ENCODE peak calls at places on chromosomes 2 and 18, in eight cellular contexts. G is aorta; H is transverse colon; J is body of pancreas; C is CD8-positive, alpha-beta memory T cell; M is adipocyte; T is PC-3; R is left ventricle myocardium inferior. K is an unnamed sample. For H3K9me3, the result is how much of the 10 kb centered on the place peaks cover.

GRCh38 chr2:219699440-219699821 is 72.0 kb downstream of the SLC4A3 start:
- DNase-seq in G (no peak), H (no peak), J (no peak), C (no peak), M (no peak), T (no peak), R (no peak), K (no peak)

GRCh38 chr18:21722687-21723086 is 17.9 kb upstream of the MIB1 start:
- DNase-seq in G (no peak), H (no peak), J (no peak), C (no peak), M (no peak), T (no peak), R (no peak), K (no peak)

GRCh38 chr2:64036343-64036742 is 17.1 kb upstream of the VPS54 start:
- DNase-seq in G (no peak), H (no peak), J (no peak), C (peak), M (peak), T (peak), R (no peak), K (no peak)

GRCh38 chr2:19664651-19665050 is 237.1 kb downstream of the TTC32 start:
- DNase-seq in G (no peak), H (no peak), J (no peak), C (no peak), M (no peak), T (peak), R (no peak), K (no peak)

GRCh38 chr2:235749121-235749780 is 255.4 kb downstream of the AGAP1 start:
- DNase-seq in G (no peak), H (no peak), J (no peak), C (no peak), M (peak), T (no peak), R (no peak), K (no peak)

GRCh38 chr2:152445791-152446201 is 110.8 kb downstream of the FMNL2 start:
- DNase-seq in G (no peak), H (no peak), J (no peak), C (no peak), M (peak), T (peak), R (no peak), K (no peak)

GRCh38 chr2:39264733-39265132 is 21.0 kb upstream of the CDKL4 start:
- DNase-seq in G (no peak), H (no peak), J (no peak), C (no peak), M (no peak), T (no peak), R (no peak), K (no peak)

GRCh38 chr2:169509955-169510354 is 453 bp downstream of the KLHL41 start:
- DNase-seq in G (no peak), H (no peak), J (no peak), C (no peak), M (no peak), T (no peak), R (no peak), K (no peak)

GRCh38 chr2:71101656-71102055 is 28.4 kb downstream of the MCEE start:
- DNase-seq in G (no peak), H (no peak), J (peak), C (no peak), M (peak), T (peak), R (no peak), K (no peak)

GRCh38 chr2:176118606-176119370 is 2.2 kb downstream of the HOXD10 start:
- DNase-seq in G (no peak), H (peak), J (peak), C (no peak), M (no peak), T (peak), R (no peak), K (no peak)

GRCh38 chr2:222424281-222424728 is at the start of gene SGPP2:
- DNase-seq in G (no peak), H (peak), J (peak), C (no peak), M (no peak), T (no peak), R (peak), K (peak)

GRCh38 chr2:48435909-48436308 is 94.0 kb upstream of the STON1 start:
- DNase-seq in G (no peak), H (no peak), J (no peak), C (no peak), M (no peak), T (peak), R (no peak), K (no peak)

GRCh38 chr2:1614564-1614963 is 129.8 kb downstream of the PXDN start:
- DNase-seq in G (peak), H (no peak), J (no peak), C (no peak), M (no peak), T (no peak), R (no peak), K (no peak)

GRCh38 chr2:217671871-217672270 is 330.9 kb downstream of the TNS1 start:
- DNase-seq in G (no peak), H (no peak), J (no peak), C (no peak), M (no peak), T (no peak), R (no peak), K (no peak)

GRCh38 chr2:205564761-205565160 is 117.5 kb upstream of the NRP2 start:
- DNase-seq in G (no peak), H (no peak), J (no peak), C (no peak), M (no peak), T (no peak), R (no peak), K (no peak)

GRCh38 chr2:106868199-106868598 is 17.8 kb downstream of the ST6GAL2 start:
- DNase-seq in G (no peak), H (no peak), J (no peak), C (no peak), M (no peak), T (no peak), R (no peak), K (no peak)

GRCh38 chr2:48601349-48601748 is 16.3 kb upstream of the GTF2A1L start:
- DNase-seq in G (no peak), H (peak), J (peak), C (no peak), M (peak), T (peak), R (no peak), K (no peak)

GRCh38 chr2:95345415-95346235 is 48.5 kb downstream of the KCNIP3 start:
- DNase-seq in G (peak), H (peak), J (peak), C (peak), M (peak), T (peak), R (peak), K (no peak)

GRCh38 chr2:197137234-197137633 is 173.3 kb downstream of the ANKRD44 start:
- DNase-seq in G (no peak), H (no peak), J (no peak), C (no peak), M (peak), T (peak), R (no peak), K (no peak)

GRCh38 chr18:47118986-47119385 is 31.3 kb downstream of the HDHD2 start:
- DNase-seq in G (no peak), H (no peak), J (no peak), C (no peak), M (peak), T (no peak), R (no peak), K (no peak)

GRCh38 chr2:20452551-20452950 is 5.7 kb downstream of the RHOB start:
- DNase-seq in G (no peak), H (no peak), J (peak), C (no peak), M (peak), T (peak), R (no peak), K (no peak)

GRCh38 chr2:78780321-78780720 is 245.2 kb upstream of the REG3G start:
- DNase-seq in G (no peak), H (no peak), J (no peak), C (no peak), M (no peak), T (no peak), R (no peak), K (no peak)

GRCh38 chr18:63082661-63083531 is 236.7 kb downstream of the BCL2 start:
- DNase-seq in G (no peak), H (no peak), J (no peak), C (no peak), M (no peak), T (no peak), R (no peak), K (no peak)

GRCh38 chr2:2890901-2891300 is 486.7 kb downstream of the EIPR1 start:
- DNase-seq in G (no peak), H (no peak), J (no peak), C (no peak), M (no peak), T (no peak), R (no peak), K (no peak)

GRCh38 chr2:2889646-2890045 is 488.0 kb downstream of the EIPR1 start:
- DNase-seq in G (no peak), H (no peak), J (no peak), C (no peak), M (no peak), T (no peak), R (no peak), K (no peak)

GRCh38 chr2:2892892-2893291 is 484.7 kb downstream of the EIPR1 start:
- DNase-seq in G (no peak), H (no peak), J (no peak), C (no peak), M (no peak), T (no peak), R (no peak), K (no peak)

GRCh38 chr2:2890246-2890645 is 487.4 kb downstream of the EIPR1 start:
- DNase-seq in G (no peak), H (no peak), J (no peak), C (no peak), M (no peak), T (no peak), R (no peak), K (no peak)

DNA sequence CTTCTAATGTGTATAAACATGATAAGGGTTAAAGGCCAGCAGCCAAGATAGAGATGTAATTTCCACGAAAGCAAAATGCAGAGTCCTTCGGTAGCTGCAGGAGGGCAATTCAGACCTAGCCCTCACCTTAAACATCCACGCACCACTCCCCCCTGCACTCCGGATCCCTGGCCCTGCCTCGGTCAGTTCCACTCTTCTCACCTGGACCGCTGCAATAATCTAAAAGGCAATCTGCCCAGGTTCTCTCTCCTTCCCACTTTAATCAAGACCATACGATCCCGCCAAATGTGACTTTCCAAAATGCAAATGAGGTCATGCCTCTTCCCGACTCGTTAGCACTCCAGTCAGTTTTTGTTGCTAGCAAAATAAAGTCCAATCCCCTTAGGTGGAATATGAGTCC is 485.2 kb downstream of the EIPR1 start:
- DNase-seq in G (no peak), H (no peak), J (no peak), C (no peak), M (no peak), T (no peak), R (no peak), K (no peak)
- H3K9me3 ChIP-seq in G (under half), H (under half), J (under half), C (under half), M (under half), T (under half), R (under half), K (under half)

GRCh38 chr2:4295680-4296079 is 592.3 kb downstream of the DCDC2C start:
- DNase-seq in G (no peak), H (no peak), J (no peak), C (no peak), M (no peak), T (no peak), R (no peak), K (no peak)
- H3K9me3 ChIP-seq in G (under half), H (under half), J (under half), C (under half), M (under half), T (under half), R (under half), K (under half)

DNA sequence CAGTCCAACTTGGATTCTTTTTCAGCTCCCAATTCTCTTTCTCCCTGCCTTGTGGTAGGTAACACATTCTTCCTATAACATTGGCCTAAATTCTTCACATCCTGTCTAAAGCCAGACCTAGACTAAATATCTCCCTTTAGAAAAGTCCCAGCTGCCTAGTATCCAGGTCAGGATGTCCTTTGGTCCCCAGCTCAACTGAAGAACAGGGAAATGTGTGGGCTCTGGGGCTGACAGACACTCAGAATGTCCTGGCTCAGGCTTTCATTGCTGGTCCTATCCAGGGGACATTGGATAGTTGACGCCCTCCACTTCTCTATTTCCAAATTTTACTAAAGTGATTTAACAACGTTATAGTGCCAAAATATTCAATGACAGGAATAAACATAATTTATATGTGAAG is 219.3 kb downstream of the PID1 start:
- DNase-seq in G (no peak), H (no peak), J (no peak), C (no peak), M (no peak), T (no peak), R (no peak), K (no peak)
- H3K9me3 ChIP-seq in G (under half), H (under half), J (under half), C (under half), M (under half), T (under half), R (under half), K (under half)

GRCh38 chr2:89780318-89780717 is 1088.8 kb downstream of the RPIA start:
- DNase-seq in G (no peak), H (no peak), J (no peak), C (no peak), M (no peak), T (no peak), R (no peak), K (no peak)

DNA sequence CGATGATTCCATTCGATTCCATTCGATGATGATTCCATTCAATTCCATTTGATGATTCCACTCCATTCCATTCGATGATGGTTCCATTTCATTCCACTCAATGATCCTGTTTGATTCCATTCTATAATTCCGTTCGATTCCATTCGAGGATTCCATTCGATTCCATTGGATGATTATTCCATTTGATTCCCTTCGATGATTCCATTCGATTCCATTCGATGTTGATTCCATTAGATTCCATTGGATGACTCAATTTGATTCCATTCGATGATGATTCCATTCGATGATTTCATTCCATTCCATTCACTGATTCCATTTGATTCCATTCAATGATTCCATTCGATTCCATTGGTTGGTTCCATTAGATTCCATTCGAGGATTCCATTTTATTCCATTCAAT is 1084.4 kb downstream of the RPIA start:
- DNase-seq in G (no peak), H (no peak), J (no peak), C (no peak), M (no peak), T (no peak), R (no peak), K (no peak)
- H3K9me3 ChIP-seq in G (under half), H (under half), J (under half), C (under half), M (half or more), T (half or more), R (half or more), K (under half)

GRCh38 chr2:89820248-89820647 is 1128.8 kb downstream of the RPIA start:
- DNase-seq in G (no peak), H (no peak), J (no peak), C (no peak), M (no peak), T (no peak), R (no peak), K (no peak)
- H3K9me3 ChIP-seq in G (under half), H (under half), J (under half), C (under half), M (half or more), T (half or more), R (under half), K (under half)

GRCh38 chr18:71327443-71328120 is 1038.7 kb downstream of the SOCS6 start:
- DNase-seq in G (no peak), H (no peak), J (no peak), C (no peak), M (no peak), T (no peak), R (no peak), K (no peak)
- H3K9me3 ChIP-seq in G (under half), H (under half), J (under half), C (under half), M (under half), T (under half), R (under half), K (under half)

DNA sequence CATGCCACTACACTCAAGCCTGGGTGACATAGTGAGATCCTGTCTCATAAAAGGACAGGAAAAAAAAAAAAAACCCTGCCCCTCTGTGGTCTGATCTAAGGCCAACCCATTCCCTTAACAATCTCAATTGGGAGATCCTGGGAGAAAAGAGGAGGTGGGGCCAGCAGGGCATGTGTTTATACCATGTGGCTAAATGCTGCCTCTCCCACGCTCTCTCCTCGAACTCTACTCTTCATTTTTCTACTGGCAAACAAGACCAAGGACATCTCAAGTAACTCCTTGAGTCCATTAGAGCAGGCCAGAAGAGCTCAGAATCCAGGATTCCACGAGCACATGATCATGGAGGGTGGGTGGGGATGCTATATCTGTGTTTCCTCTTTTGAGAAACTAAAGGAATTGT is 16.7 kb upstream of the NEDD4L start:
- DNase-seq in G (no peak), H (no peak), J (peak), C (no peak), M (no peak), T (no peak), R (no peak), K (no peak)
- H3K9me3 ChIP-seq in G (under half), H (under half), J (under half), C (under half), M (under half), T (under half), R (under half), K (under half)

GRCh38 chr2:4882421-4882820 is 809.8 kb upstream of the SOX11 start:
- DNase-seq in G (no peak), H (no peak), J (no peak), C (no peak), M (no peak), T (peak), R (no peak), K (no peak)

GRCh38 chr2:4883375-4883774 is 808.8 kb upstream of the SOX11 start:
- DNase-seq in G (no peak), H (no peak), J (no peak), C (no peak), M (no peak), T (no peak), R (no peak), K (no peak)

DNA sequence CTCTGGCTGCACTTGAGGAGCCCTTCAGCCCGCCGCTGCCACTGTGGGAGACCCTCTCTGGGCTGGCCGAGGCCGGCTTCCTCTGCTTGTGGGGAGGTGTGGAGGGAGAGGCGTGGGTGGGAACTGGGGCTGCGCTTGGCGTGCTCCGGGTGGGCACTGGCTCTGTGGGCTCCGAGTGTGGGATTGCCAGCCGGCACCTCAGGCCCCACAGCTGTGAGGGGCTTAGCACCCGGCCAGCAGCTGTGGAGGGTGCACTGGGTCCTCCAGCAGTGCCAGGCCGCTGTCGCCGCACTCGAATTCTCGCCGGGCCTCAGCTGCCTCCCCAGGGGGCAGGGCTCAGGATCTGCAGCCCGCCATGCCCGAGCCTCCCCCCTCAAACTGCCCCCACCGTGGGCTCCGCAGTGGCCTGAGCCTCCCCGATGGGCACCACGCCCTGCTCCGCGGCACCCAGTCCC is 808.0 kb upstream of the SOX11 start:
- DNase-seq in G (peak), H (no peak), J (no peak), C (no peak), M (no peak), T (no peak), R (no peak), K (no peak)
- H3K9me3 ChIP-seq in G (under half), H (under half), J (under half), C (under half), M (under half), T (under half), R (under half), K (under half)

GRCh38 chr2:24203029-24203786 is 28.4 kb downstream of the FAM228A start:
- DNase-seq in G (no peak), H (no peak), J (no peak), C (no peak), M (no peak), T (no peak), R (no peak), K (no peak)
- H3K9me3 ChIP-seq in G (under half), H (under half), J (under half), C (under half), M (under half), T (under half), R (under half), K (under half)